ENCODE peak calls at places on chromosomes 4 and X, in four cellular contexts. One of them, this sample, is unnamed.

GRCh38 chrX:2707334-2707760 is 16.3 kb downstream of the CD99 start:
- DNase-seq in upper lobe of left lung: peak
- DNase-seq in fibroblast of lung: peak
- DNase-seq in tibial artery: peak
- DNase-seq in this sample: no peak

GRCh38 chrX:47940448-47940847 is 63.3 kb downstream of the ZNF182 start:
- DNase-seq in tibial artery: no peak
- DNase-seq in upper lobe of left lung: no peak
- DNase-seq in fibroblast of lung: no peak
- DNase-seq in this sample: no peak

GRCh38 chr4:155967098-155967497 is 13.4 kb upstream of the CTSO start:
- DNase-seq in fibroblast of lung: peak
- DNase-seq in tibial artery: no peak
- DNase-seq in upper lobe of left lung: no peak
- DNase-seq in this sample: no peak

GRCh38 chr4:52366625-52367024 is 292.5 kb downstream of the USP46 start:
- DNase-seq in fibroblast of lung: no peak
- DNase-seq in upper lobe of left lung: no peak
- DNase-seq in tibial artery: no peak
- DNase-seq in this sample: no peak

GRCh38 chr4:153765836-153766235 is 6.0 kb upstream of the RNF175 start:
- DNase-seq in tibial artery: no peak
- DNase-seq in fibroblast of lung: no peak
- DNase-seq in upper lobe of left lung: no peak
- DNase-seq in this sample: no peak

GRCh38 chr4:76306882-76307669 is 543 bp downstream of the STBD1 start:
- DNase-seq in fibroblast of lung: peak
- DNase-seq in upper lobe of left lung: peak
- DNase-seq in tibial artery: peak
- DNase-seq in this sample: no peak

GRCh38 chr4:2793578-2793919 is 664 bp downstream of the SH3BP2 start:
- DNase-seq in fibroblast of lung: peak
- DNase-seq in tibial artery: peak
- DNase-seq in upper lobe of left lung: peak
- DNase-seq in this sample: peak

GRCh38 chr4:165308174-165308573 is 19.3 kb upstream of the MSMO1 start:
- DNase-seq in tibial artery: no peak
- DNase-seq in fibroblast of lung: peak
- DNase-seq in upper lobe of left lung: no peak
- DNase-seq in this sample: no peak

GRCh38 chrX:18353931-18354368 is 538 bp downstream of the SCML2 start:
- DNase-seq in upper lobe of left lung: no peak
- DNase-seq in fibroblast of lung: no peak
- DNase-seq in tibial artery: no peak
- DNase-seq in this sample: no peak

GRCh38 chr4:20418865-20419451 is 167.3 kb downstream of the SLIT2 start:
- DNase-seq in upper lobe of left lung: no peak
- DNase-seq in tibial artery: no peak
- DNase-seq in fibroblast of lung: peak
- DNase-seq in this sample: no peak

GRCh38 chrX:39140581-39140980 is 339.3 kb downstream of the MID1IP1 start:
- DNase-seq in upper lobe of left lung: no peak
- DNase-seq in fibroblast of lung: no peak
- DNase-seq in tibial artery: no peak
- DNase-seq in this sample: no peak

GRCh38 chr4:79652232-79652631 is 244.2 kb upstream of the GK2 start:
- DNase-seq in fibroblast of lung: peak
- DNase-seq in tibial artery: no peak
- DNase-seq in upper lobe of left lung: no peak
- DNase-seq in this sample: no peak

GRCh38 chr4:168474660-168475320 is 5.5 kb downstream of the DDX60L start:
- DNase-seq in tibial artery: no peak
- DNase-seq in upper lobe of left lung: no peak
- DNase-seq in fibroblast of lung: no peak
- DNase-seq in this sample: no peak

GRCh38 chr4:21795091-21795490 is 153.5 kb downstream of the KCNIP4 start:
- DNase-seq in fibroblast of lung: peak
- DNase-seq in tibial artery: no peak
- DNase-seq in upper lobe of left lung: no peak
- DNase-seq in this sample: no peak

DNA sequence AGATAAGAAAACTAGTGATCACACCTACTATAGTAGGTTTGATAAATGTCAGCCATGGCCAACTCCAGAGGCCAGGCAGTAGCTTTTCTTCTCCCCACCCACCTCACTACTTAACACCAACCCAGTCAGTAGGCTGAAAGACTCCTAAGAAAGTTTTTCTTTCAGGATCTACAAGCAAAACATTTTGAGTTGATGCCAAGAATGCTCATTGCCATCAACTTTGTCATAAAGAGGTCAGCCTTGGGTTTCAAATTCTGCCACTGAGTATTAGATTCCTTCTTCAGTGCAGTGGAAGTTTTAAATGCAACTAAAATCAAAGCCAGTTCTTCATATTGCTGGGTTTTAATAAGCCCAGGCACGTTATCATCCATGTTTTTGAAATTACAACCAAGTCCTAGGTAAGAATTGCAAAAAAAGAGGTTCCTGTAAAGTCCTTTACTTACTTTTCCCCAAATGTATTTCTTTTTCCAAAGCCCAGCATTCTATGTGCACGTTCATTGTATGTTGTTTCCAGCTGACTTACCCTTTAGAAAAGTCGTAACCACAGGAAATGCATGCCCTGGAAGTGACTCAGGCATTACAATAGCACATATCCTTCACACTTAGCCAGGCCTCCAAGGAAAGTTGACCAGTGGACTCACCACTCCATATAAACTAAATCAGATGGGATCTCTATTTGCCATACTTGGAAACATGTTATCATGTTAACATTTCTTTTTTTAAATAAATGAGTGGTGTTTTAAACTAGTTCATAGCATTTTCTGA is 229.9 kb downstream of the SOX3 start:
- DNase-seq in tibial artery: no peak
- DNase-seq in fibroblast of lung: peak
- DNase-seq in upper lobe of left lung: no peak
- DNase-seq in this sample: no peak
- H3K27ac ChIP-seq in tibial artery: no peak
- H3K27ac ChIP-seq in fibroblast of lung: no peak
- H3K27ac ChIP-seq in upper lobe of left lung: no peak
- H3K27ac ChIP-seq in this sample: no peak

GRCh38 chr4:143337600-143338287 is 1.1 kb downstream of the GAB1 start:
- DNase-seq in fibroblast of lung: peak
- DNase-seq in tibial artery: peak
- DNase-seq in upper lobe of left lung: peak
- DNase-seq in this sample: peak
- H3K27ac ChIP-seq in fibroblast of lung: peak
- H3K27ac ChIP-seq in tibial artery: peak
- H3K27ac ChIP-seq in upper lobe of left lung: peak
- H3K27ac ChIP-seq in this sample: peak

GRCh38 chr4:83456184-83456501 is 285 bp downstream of the MRPS18C start:
- DNase-seq in fibroblast of lung: no peak
- DNase-seq in tibial artery: no peak
- DNase-seq in upper lobe of left lung: no peak
- DNase-seq in this sample: no peak
- H3K27ac ChIP-seq in fibroblast of lung: peak
- H3K27ac ChIP-seq in tibial artery: peak
- H3K27ac ChIP-seq in upper lobe of left lung: peak
- H3K27ac ChIP-seq in this sample: peak

GRCh38 chrX:111265506-111265905 is 4.8 kb downstream of the CAPN6 start:
- DNase-seq in fibroblast of lung: no peak
- DNase-seq in upper lobe of left lung: no peak
- DNase-seq in tibial artery: no peak
- DNase-seq in this sample: no peak

GRCh38 chrX:111264397-111264796 is 5.9 kb downstream of the CAPN6 start:
- DNase-seq in upper lobe of left lung: no peak
- DNase-seq in fibroblast of lung: no peak
- DNase-seq in tibial artery: no peak
- DNase-seq in this sample: no peak

GRCh38 chrX:111270339-111270738 is at the start of gene CAPN6:
- DNase-seq in fibroblast of lung: no peak
- DNase-seq in tibial artery: no peak
- DNase-seq in upper lobe of left lung: peak
- DNase-seq in this sample: no peak
- H3K27ac ChIP-seq in fibroblast of lung: no peak
- H3K27ac ChIP-seq in tibial artery: no peak
- H3K27ac ChIP-seq in upper lobe of left lung: no peak
- H3K27ac ChIP-seq in this sample: no peak